ENCODE peak calls at places on chromosomes 7 and 10, in ten cellular contexts. P is spleen; T is neural progenitor cell; M is NCI-H774; K is substantia nigra; R is LoVo; Y is T-helper 22 cell; J is left colon; W is heart right ventricle; H is naive thymus-derived CD8-positive, alpha-beta T cell. G is an unnamed sample.

GRCh38 chr10:91220954-91221696 is 662 bp downstream of the PCGF5 start:
- DNase-seq in P (no peak), T (peak), M (no peak), K (no peak), R (peak), Y (peak), J (peak), W (no peak), H (peak), G (no peak)

GRCh38 chr10:7756360-7756992 is 31.3 kb downstream of the KIN start:
- DNase-seq in P (no peak), T (peak), M (no peak), K (no peak), R (no peak), Y (no peak), J (peak), W (no peak), H (no peak), G (no peak)

GRCh38 chr7:33888206-33888605 is 17.1 kb upstream of the BMPER start:
- DNase-seq in P (no peak), T (no peak), M (no peak), K (no peak), R (no peak), Y (no peak), J (no peak), W (no peak), H (no peak), G (no peak)

GRCh38 chr10:42996588-42996987 is 80.3 kb upstream of the RET start:
- DNase-seq in P (no peak), T (no peak), M (no peak), K (no peak), R (no peak), Y (no peak), J (peak), W (no peak), H (no peak), G (no peak)

GRCh38 chr7:100490483-100491191 is 6.9 kb downstream of the NYAP1 start:
- DNase-seq in P (no peak), T (no peak), M (no peak), K (no peak), R (no peak), Y (no peak), J (no peak), W (no peak), H (no peak), G (no peak)

GRCh38 chr7:95473276-95473985 is 12.3 kb upstream of the ASB4 start:
- DNase-seq in P (no peak), T (peak), M (peak), K (no peak), R (no peak), Y (no peak), J (no peak), W (no peak), H (no peak), G (no peak)

GRCh38 chr7:152667900-152668440 is 8.0 kb downstream of the XRCC2 start:
- DNase-seq in P (no peak), T (no peak), M (no peak), K (no peak), R (no peak), Y (no peak), J (no peak), W (no peak), H (no peak), G (no peak)

GRCh38 chr10:49359349-49360231 is 36.3 kb downstream of the DRGX start:
- DNase-seq in P (no peak), T (no peak), M (no peak), K (no peak), R (no peak), Y (no peak), J (no peak), W (peak), H (no peak), G (no peak)

GRCh38 chr7:36459236-36459960 is 69.7 kb downstream of the ANLN start:
- DNase-seq in P (no peak), T (no peak), M (no peak), K (no peak), R (no peak), Y (no peak), J (no peak), W (no peak), H (no peak), G (no peak)

GRCh38 chr7:70178787-70179186 is 580.5 kb downstream of the AUTS2 start:
- DNase-seq in P (no peak), T (no peak), M (no peak), K (no peak), R (peak), Y (no peak), J (peak), W (no peak), H (no peak), G (no peak)

GRCh38 chr10:60508037-60508436 is 118.4 kb upstream of the ANK3 start:
- DNase-seq in P (no peak), T (no peak), M (no peak), K (no peak), R (no peak), Y (no peak), J (no peak), W (no peak), H (no peak), G (no peak)

GRCh38 chr10:125472037-125472607 is 210.8 kb downstream of the TEX36 start:
- DNase-seq in P (no peak), T (no peak), M (no peak), K (no peak), R (peak), Y (no peak), J (peak), W (no peak), H (no peak), G (no peak)

GRCh38 chr10:91006752-91007346 is 86.0 kb upstream of the ANKRD1 start:
- DNase-seq in P (no peak), T (no peak), M (no peak), K (no peak), R (no peak), Y (no peak), J (no peak), W (no peak), H (no peak), G (no peak)

GRCh38 chr7:28926871-28927597 is 31.1 kb downstream of the TRIL start:
- DNase-seq in P (peak), T (peak), M (peak), K (peak), R (peak), Y (peak), J (peak), W (peak), H (peak), G (peak)

GRCh38 chr10:59362184-59362966 is at the start of gene FAM13C:
- DNase-seq in P (peak), T (peak), M (peak), K (peak), R (peak), Y (no peak), J (peak), W (peak), H (no peak), G (peak)

GRCh38 chr10:46016811-46017210 is 13.6 kb downstream of the NCOA4 start:
- DNase-seq in P (no peak), T (no peak), M (no peak), K (no peak), R (no peak), Y (no peak), J (no peak), W (no peak), H (no peak), G (no peak)

GRCh38 chr7:90250601-90251303 is 5.8 kb downstream of the CFAP69 start:
- DNase-seq in P (no peak), T (no peak), M (no peak), K (no peak), R (no peak), Y (no peak), J (no peak), W (no peak), H (no peak), G (no peak)

GRCh38 chr7:98836811-98837631 is 32.8 kb downstream of the TMEM130 start:
- DNase-seq in P (no peak), T (peak), M (peak), K (no peak), R (peak), Y (no peak), J (no peak), W (peak), H (no peak), G (no peak)

GRCh38 chr7:143300959-143301617 is 12.9 kb downstream of the CASP2 start:
- DNase-seq in P (no peak), T (no peak), M (no peak), K (no peak), R (no peak), Y (no peak), J (no peak), W (no peak), H (no peak), G (no peak)

GRCh38 chr10:36573246-36573645 is 552.2 kb upstream of the ANKRD30A start:
- DNase-seq in P (no peak), T (no peak), M (no peak), K (no peak), R (no peak), Y (no peak), J (no peak), W (no peak), H (no peak), G (no peak)

GRCh38 chr7:68559518-68559917 is 1038.8 kb upstream of the AUTS2 start:
- DNase-seq in P (no peak), T (no peak), M (no peak), K (no peak), R (no peak), Y (no peak), J (no peak), W (no peak), H (no peak), G (no peak)